ENCODE peak calls at places on chromosomes 16 and 17, in four cellular contexts. One of them, this sample, is unnamed.

GRCh38 chr16:67431077-67431804 is at the start of gene HSD11B2:
- DNase-seq in fibroblast of mammary gland: no peak
- DNase-seq in AG09309: no peak
- DNase-seq in hepatocyte: peak
- DNase-seq in this sample: no peak

GRCh38 chr16:65739518-65739917 is 617.7 kb upstream of the CDH11 start:
- DNase-seq in fibroblast of mammary gland: no peak
- DNase-seq in hepatocyte: no peak
- DNase-seq in AG09309: no peak
- DNase-seq in this sample: no peak

GRCh38 chr17:62724398-62725146 is 83.5 kb downstream of the MARCHF10 start:
- DNase-seq in AG09309: no peak
- DNase-seq in hepatocyte: no peak
- DNase-seq in fibroblast of mammary gland: no peak
- DNase-seq in this sample: no peak

GRCh38 chr17:63492940-63493339 is 16.1 kb downstream of the ACE start:
- DNase-seq in fibroblast of mammary gland: no peak
- DNase-seq in hepatocyte: no peak
- DNase-seq in AG09309: no peak
- DNase-seq in this sample: no peak

GRCh38 chr17:29215717-29216116 is 30.9 kb upstream of the CRYBA1 start:
- DNase-seq in AG09309: no peak
- DNase-seq in hepatocyte: no peak
- DNase-seq in fibroblast of mammary gland: peak
- DNase-seq in this sample: peak

GRCh38 chr16:27749547-27749875 is 199.6 kb downstream of the KATNIP start:
- DNase-seq in hepatocyte: no peak
- DNase-seq in fibroblast of mammary gland: no peak
- DNase-seq in AG09309: no peak
- DNase-seq in this sample: no peak

GRCh38 chr17:49051269-49051668 is 54.1 kb downstream of the IGF2BP1 start:
- DNase-seq in hepatocyte: no peak
- DNase-seq in fibroblast of mammary gland: no peak
- DNase-seq in AG09309: no peak
- DNase-seq in this sample: no peak

GRCh38 chr16:12262454-12263180 is 286.1 kb downstream of the SNX29 start:
- DNase-seq in fibroblast of mammary gland: peak
- DNase-seq in AG09309: no peak
- DNase-seq in hepatocyte: no peak
- DNase-seq in this sample: peak

GRCh38 chr16:87806246-87806607 is 40.4 kb upstream of the KLHDC4 start:
- DNase-seq in fibroblast of mammary gland: peak
- DNase-seq in hepatocyte: no peak
- DNase-seq in AG09309: no peak
- DNase-seq in this sample: no peak

GRCh38 chr17:6346387-6346786 is 88.5 kb downstream of the AIPL1 start:
- DNase-seq in AG09309: no peak
- DNase-seq in fibroblast of mammary gland: no peak
- DNase-seq in hepatocyte: no peak
- DNase-seq in this sample: no peak

GRCh38 chr16:69924777-69925191 is 26.4 kb upstream of the CLEC18A start:
- DNase-seq in AG09309: peak
- DNase-seq in hepatocyte: peak
- DNase-seq in fibroblast of mammary gland: peak
- DNase-seq in this sample: peak

GRCh38 chr17:78822552-78822951 is 18.1 kb downstream of the USP36 start:
- DNase-seq in AG09309: peak
- DNase-seq in fibroblast of mammary gland: peak
- DNase-seq in hepatocyte: peak
- DNase-seq in this sample: no peak

GRCh38 chr16:85502357-85502756 is 110.8 kb upstream of the GSE1 start:
- DNase-seq in hepatocyte: no peak
- DNase-seq in AG09309: no peak
- DNase-seq in fibroblast of mammary gland: no peak
- DNase-seq in this sample: no peak

GRCh38 chr17:31919802-31920525 is 16.8 kb upstream of the SUZ12 start:
- DNase-seq in hepatocyte: no peak
- DNase-seq in AG09309: no peak
- DNase-seq in fibroblast of mammary gland: peak
- DNase-seq in this sample: no peak

GRCh38 chr17:42783062-42783777 is 2.8 kb downstream of the WNK4 start:
- DNase-seq in AG09309: peak
- DNase-seq in fibroblast of mammary gland: peak
- DNase-seq in hepatocyte: no peak
- DNase-seq in this sample: no peak

GRCh38 chr17:15414502-15415348 is 52.7 kb downstream of the CDRT4 start:
- DNase-seq in AG09309: no peak
- DNase-seq in fibroblast of mammary gland: no peak
- DNase-seq in hepatocyte: no peak
- DNase-seq in this sample: no peak

GRCh38 chr16:83044589-83044988 is 417.8 kb downstream of the CDH13 start:
- DNase-seq in fibroblast of mammary gland: no peak
- DNase-seq in hepatocyte: no peak
- DNase-seq in AG09309: no peak
- DNase-seq in this sample: no peak

GRCh38 chr16:69017036-69017783 is 88.2 kb upstream of the HAS3 start:
- DNase-seq in hepatocyte: no peak
- DNase-seq in fibroblast of mammary gland: peak
- DNase-seq in AG09309: peak
- DNase-seq in this sample: peak

GRCh38 chr17:66240630-66241029 is 11.4 kb upstream of the APOH start:
- DNase-seq in AG09309: peak
- DNase-seq in hepatocyte: no peak
- DNase-seq in fibroblast of mammary gland: peak
- DNase-seq in this sample: no peak

GRCh38 chr16:30179195-30179594 is 4.2 kb upstream of the CORO1A start:
- DNase-seq in AG09309: no peak
- DNase-seq in fibroblast of mammary gland: no peak
- DNase-seq in hepatocyte: no peak
- DNase-seq in this sample: no peak

GRCh38 chr16:24771132-24771778 is 41.8 kb downstream of the TNRC6A start:
- DNase-seq in hepatocyte: no peak
- DNase-seq in fibroblast of mammary gland: peak
- DNase-seq in AG09309: no peak
- DNase-seq in this sample: no peak

GRCh38 chr17:65047939-65048338 is 8.6 kb downstream of the GNA13 start:
- DNase-seq in AG09309: no peak
- DNase-seq in fibroblast of mammary gland: no peak
- DNase-seq in hepatocyte: no peak
- DNase-seq in this sample: no peak

GRCh38 chr16:79599837-79600635 is 501 bp downstream of the MAF start:
- DNase-seq in AG09309: no peak
- DNase-seq in fibroblast of mammary gland: no peak
- DNase-seq in hepatocyte: peak
- DNase-seq in this sample: no peak

GRCh38 chr16:20359997-20360396 is 7.5 kb upstream of the UMOD start:
- DNase-seq in fibroblast of mammary gland: no peak
- DNase-seq in AG09309: no peak
- DNase-seq in hepatocyte: peak
- DNase-seq in this sample: no peak

GRCh38 chr17:68437979-68438877 is 19.1 kb downstream of the WIPI1 start:
- DNase-seq in fibroblast of mammary gland: no peak
- DNase-seq in hepatocyte: peak
- DNase-seq in AG09309: no peak
- DNase-seq in this sample: no peak

GRCh38 chr17:27986805-27987684 is 55.4 kb upstream of the NLK start:
- DNase-seq in fibroblast of mammary gland: no peak
- DNase-seq in hepatocyte: no peak
- DNase-seq in AG09309: no peak
- DNase-seq in this sample: no peak

DNA sequence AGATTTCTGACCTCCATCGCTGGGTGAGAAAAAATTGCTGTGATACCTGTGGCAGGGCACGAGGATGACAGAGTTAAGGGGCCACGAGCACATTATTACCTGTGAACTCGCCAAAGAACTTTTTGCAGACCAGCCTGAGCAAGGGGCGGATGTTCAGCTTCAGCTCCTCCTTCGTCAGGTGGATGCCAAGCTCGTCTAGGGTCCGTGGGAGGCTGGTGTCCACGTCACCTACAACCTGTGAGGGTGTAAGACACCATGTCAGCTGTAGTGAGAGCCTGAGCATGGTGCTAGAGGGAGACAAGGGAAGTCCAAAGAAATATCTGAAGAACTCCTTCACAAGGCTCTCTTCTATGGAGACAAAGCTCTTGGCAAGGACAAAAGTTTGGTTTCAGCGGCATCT is 17.1 kb downstream of the HIGD1B start:
- DNase-seq in hepatocyte: no peak
- DNase-seq in AG09309: no peak
- DNase-seq in fibroblast of mammary gland: no peak
- DNase-seq in this sample: no peak
- TF ChIP-seq CTCF in hepatocyte: no peak
- TF ChIP-seq CTCF in AG09309: no peak
- TF ChIP-seq CTCF in fibroblast of mammary gland: no peak
- TF ChIP-seq CTCF in this sample: no peak

GRCh38 chr16:84109598-84110325 is 7.0 kb downstream of the MBTPS1 start:
- DNase-seq in AG09309: no peak
- DNase-seq in hepatocyte: no peak
- DNase-seq in fibroblast of mammary gland: peak
- DNase-seq in this sample: no peak
- H3K4me3 ChIP-seq in AG09309: no peak
- H3K4me3 ChIP-seq in hepatocyte: no peak
- H3K4me3 ChIP-seq in fibroblast of mammary gland: no peak
- H3K4me3 ChIP-seq in this sample: no peak

GRCh38 chr17:8253801-8254200 is 4.7 kb downstream of the PFAS start:
- DNase-seq in AG09309: no peak
- DNase-seq in fibroblast of mammary gland: peak
- DNase-seq in hepatocyte: peak
- DNase-seq in this sample: no peak
- TF ChIP-seq CTCF in AG09309: peak
- TF ChIP-seq CTCF in fibroblast of mammary gland: peak
- TF ChIP-seq CTCF in hepatocyte: peak
- TF ChIP-seq CTCF in this sample: no peak

GRCh38 chr17:75589919-75590303 is 2.3 kb downstream of the MYO15B start:
- DNase-seq in fibroblast of mammary gland: no peak
- DNase-seq in hepatocyte: peak
- DNase-seq in AG09309: no peak
- DNase-seq in this sample: no peak
- H3K4me3 ChIP-seq in fibroblast of mammary gland: no peak
- H3K4me3 ChIP-seq in hepatocyte: no peak
- H3K4me3 ChIP-seq in AG09309: peak
- H3K4me3 ChIP-seq in this sample: peak

DNA sequence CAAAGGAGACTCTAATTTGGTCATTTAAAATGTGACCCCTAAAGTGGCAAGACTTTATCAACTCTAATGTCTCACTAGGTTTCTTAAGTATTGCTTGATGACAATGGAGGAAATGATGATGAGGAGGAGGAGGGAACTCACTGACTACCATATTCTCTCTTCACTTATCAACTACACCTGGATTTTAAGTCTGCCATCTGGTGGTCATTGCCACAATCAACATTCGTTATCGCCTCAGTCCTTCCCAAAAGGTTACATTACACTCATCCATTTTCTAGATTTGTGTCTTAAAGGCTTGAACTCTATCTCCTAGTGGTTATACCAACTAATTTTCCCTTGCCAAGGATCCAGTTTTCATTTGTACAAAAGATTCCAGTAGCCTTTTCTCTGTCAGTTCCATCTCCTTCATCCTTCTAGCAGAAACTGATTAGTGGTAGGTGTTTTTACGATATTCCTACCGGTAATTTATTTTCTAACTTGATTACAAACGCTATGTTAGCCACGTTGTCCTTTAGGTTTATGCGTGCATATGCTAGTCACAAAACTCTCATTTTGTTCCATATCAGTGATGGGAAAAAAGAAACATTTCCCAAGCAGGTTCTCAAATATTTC is 114.6 kb upstream of the NOG start:
- DNase-seq in AG09309: no peak
- DNase-seq in fibroblast of mammary gland: peak
- DNase-seq in hepatocyte: peak
- DNase-seq in this sample: no peak
- TF ChIP-seq CTCF in AG09309: peak
- TF ChIP-seq CTCF in fibroblast of mammary gland: peak
- TF ChIP-seq CTCF in hepatocyte: peak
- TF ChIP-seq CTCF in this sample: peak

DNA sequence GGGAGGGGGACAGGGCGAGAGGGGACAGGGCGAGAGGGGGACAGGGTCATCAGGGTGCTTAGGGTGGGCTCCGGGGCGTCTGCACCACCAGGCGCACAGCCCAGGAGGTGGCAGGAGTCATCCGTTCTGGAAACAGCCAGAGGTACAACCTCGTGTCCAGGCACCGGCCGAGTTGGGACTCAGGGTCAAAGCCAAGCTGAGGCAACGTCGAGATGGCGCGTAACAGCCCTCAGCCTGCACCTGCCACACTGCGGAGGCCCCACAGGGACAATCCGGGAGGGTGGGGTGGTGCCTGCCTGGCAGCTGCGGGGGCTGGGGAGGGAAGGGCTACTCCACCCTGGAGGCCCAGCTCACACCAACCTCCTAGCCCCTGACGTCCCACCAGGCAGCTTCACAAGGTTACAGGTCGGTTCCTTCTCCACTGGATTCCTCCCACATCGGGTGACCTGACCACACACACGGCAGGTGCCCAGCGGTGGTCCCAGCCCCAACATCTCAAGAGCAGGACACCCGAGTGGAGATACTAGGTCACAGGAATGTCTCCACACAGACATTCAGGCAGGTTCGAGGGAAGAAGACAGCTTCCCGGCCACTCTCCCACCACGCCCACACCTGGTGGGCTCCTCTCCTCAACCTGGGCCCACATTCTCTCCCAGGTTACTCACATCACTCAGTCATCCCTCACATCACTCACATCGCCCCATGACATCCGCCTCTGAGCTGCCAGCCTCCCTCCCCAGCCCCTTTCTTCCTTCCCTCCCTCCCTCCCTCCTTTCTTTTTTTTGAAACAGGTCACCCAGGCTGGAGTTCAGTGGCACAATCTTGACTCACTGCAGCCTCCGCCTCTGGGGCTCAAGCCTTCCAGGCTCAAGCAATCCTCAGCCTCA is 47.3 kb downstream of the RPH3AL start:
- DNase-seq in hepatocyte: peak
- DNase-seq in fibroblast of mammary gland: no peak
- DNase-seq in AG09309: no peak
- DNase-seq in this sample: no peak
- H3K4me3 ChIP-seq in hepatocyte: no peak
- H3K4me3 ChIP-seq in fibroblast of mammary gland: no peak
- H3K4me3 ChIP-seq in AG09309: no peak
- H3K4me3 ChIP-seq in this sample: peak

DNA sequence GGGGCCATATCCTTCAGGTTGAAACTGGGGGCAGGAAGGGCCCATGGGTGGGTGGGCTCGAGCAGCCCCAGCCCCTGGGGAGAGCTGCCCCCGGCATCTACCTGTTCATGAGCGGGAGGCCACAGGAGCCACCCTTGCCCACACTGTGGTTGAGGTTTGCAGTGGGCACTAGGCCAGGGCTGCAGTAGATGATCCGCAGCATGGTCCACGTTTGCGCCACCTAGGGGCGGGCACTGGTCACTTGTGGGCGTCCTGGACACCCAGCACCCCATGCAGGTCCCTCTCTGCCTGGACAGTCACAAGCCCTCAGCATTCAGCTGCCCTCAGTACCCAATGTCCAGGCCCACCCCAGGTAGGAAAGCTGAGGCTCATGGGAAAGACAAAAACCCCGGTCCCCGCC is 1.8 kb upstream of the JMJD8 start:
- DNase-seq in fibroblast of mammary gland: peak
- DNase-seq in AG09309: no peak
- DNase-seq in hepatocyte: peak
- DNase-seq in this sample: no peak
- TF ChIP-seq CTCF in fibroblast of mammary gland: peak
- TF ChIP-seq CTCF in AG09309: peak
- TF ChIP-seq CTCF in hepatocyte: peak
- TF ChIP-seq CTCF in this sample: peak